ENCODE peak calls at places on chromosomes 4 and X, in five cellular contexts. O is A549; A is stimulated activated CD4-positive, alpha-beta T cell treated with anti-CD3 and anti-CD28 coated beads, Interleukin-4, amount 100 ng/mL, for 4 hours; G is EH; L is choroid plexus epithelial cell. W is an unnamed sample.

GRCh38 chrX:40207626-40208025 is 109.9 kb upstream of the BCOR start:
- DNase-seq in L (no peak), O (no peak), A (no peak), G (peak), W (peak)

GRCh38 chr4:106021737-106022410 is 126.6 kb downstream of the NPNT start:
- DNase-seq in L (no peak), O (no peak), G (no peak), A (no peak), W (no peak)

GRCh38 chr4:48262926-48263325 is 6.7 kb downstream of the TEC start:
- DNase-seq in L (no peak), O (no peak), A (no peak), G (peak), W (peak)

GRCh38 chr4:39043058-39043696 is 11.0 kb upstream of the TMEM156 start:
- DNase-seq in O (peak), L (peak), A (no peak), G (peak), W (no peak)

GRCh38 chrX:22481436-22481835 is 208.7 kb downstream of the CBLL2 start:
- DNase-seq in A (no peak), O (no peak), L (peak), G (peak), W (no peak)

GRCh38 chr4:10639100-10639499 is 45.5 kb downstream of the CLNK start:
- DNase-seq in L (no peak), G (peak), A (no peak), O (no peak), W (no peak)

GRCh38 chrX:98448524-98448923 is 1564.8 kb downstream of the RPA4 start:
- DNase-seq in G (no peak), L (no peak), O (no peak), A (no peak), W (no peak)

GRCh38 chrX:154370300-154370881 is 4.0 kb downstream of the FLNA start:
- DNase-seq in G (no peak), O (no peak), A (no peak), L (peak), W (no peak)

GRCh38 chr4:152559641-152560040 is 23.7 kb upstream of the FBXW7 start:
- DNase-seq in G (no peak), L (no peak), O (no peak), A (no peak), W (no peak)

GRCh38 chr4:143437476-143437875 is 76.0 kb upstream of the SMARCA5 start:
- DNase-seq in A (no peak), L (no peak), G (no peak), O (no peak), W (no peak)

GRCh38 chr4:4327652-4328121 is 37.6 kb downstream of the ZBTB49 start:
- DNase-seq in L (peak), G (peak), O (peak), A (no peak), W (peak)

GRCh38 chrX:139798701-139799100 is 90.7 kb upstream of the MCF2 start:
- DNase-seq in L (no peak), A (no peak), G (no peak), O (no peak), W (no peak)

GRCh38 chr4:154618708-154619315 is 6.4 kb upstream of the FGG start:
- DNase-seq in A (peak), O (peak), L (peak), G (peak), W (no peak)

GRCh38 chr4:80521438-80521837 is 185.9 kb downstream of the CFAP299 start:
- DNase-seq in A (no peak), L (no peak), G (no peak), O (no peak), W (no peak)

GRCh38 chrX:781216-782211 is 150.9 kb downstream of the SHOX start:
- DNase-seq in G (no peak), O (no peak), L (no peak), A (no peak), W (no peak)

GRCh38 chr4:16827762-16828724 is 70.4 kb downstream of the LDB2 start:
- DNase-seq in O (no peak), L (no peak), A (no peak), G (no peak), W (no peak)

GRCh38 chr4:8747896-8748575 is 123.6 kb downstream of the HMX1 start:
- DNase-seq in O (no peak), L (no peak), A (no peak), G (no peak), W (peak)

GRCh38 chr4:117941611-117942010 is 92.7 kb upstream of the NDST3 start:
- DNase-seq in L (no peak), G (no peak), O (no peak), A (no peak), W (no peak)

W was measured in CD14-positive monocyte.